ENCODE peak calls at places on chromosomes 16 and 17, in four cellular contexts. J, H, T and N are unnamed samples.

GRCh38 chr16:84878770-84879169 is 59.0 kb downstream of the CRISPLD2 start:
- DNase-seq in J (no peak), H (no peak), T (no peak), N (no peak)

GRCh38 chr16:54526916-54527315 is 240.3 kb upstream of the IRX3 start:
- DNase-seq in J (no peak), H (no peak), T (no peak), N (no peak)

GRCh38 chr17:17741346-17742023 is 60.2 kb downstream of the RAI1 start:
- DNase-seq in J (no peak), H (no peak), T (no peak), N (peak; percentile 44)

GRCh38 chr17:18118633-18118975 is 10.0 kb downstream of the MYO15A start:
- DNase-seq in J (no peak), H (no peak), T (no peak), N (no peak)

GRCh38 chr17:19464033-19465026 is 53.3 kb downstream of the RNF112 start:
- DNase-seq in J (no peak), H (no peak), T (no peak), N (no peak)

GRCh38 chr17:58809564-58809936 is 53.9 kb downstream of the PPM1E start:
- DNase-seq in J (no peak), H (no peak), T (no peak), N (no peak)

GRCh38 chr16:22898874-22899348 is 84.9 kb downstream of the HS3ST2 start:
- DNase-seq in J (peak; percentile 3), H (no peak), T (no peak), N (peak; percentile 34)

GRCh38 chr16:87002717-87003413 is 314.3 kb downstream of the C16orf95 start:
- DNase-seq in J (no peak), H (no peak), T (no peak), N (no peak)

GRCh38 chr17:33086041-33086440 is 94.4 kb downstream of the SPACA3 start:
- DNase-seq in J (no peak), H (no peak), T (no peak), N (no peak)

GRCh38 chr16:50591800-50592771 is 43.9 kb downstream of the NKD1 start:
- DNase-seq in J (no peak), H (peak; percentile 65), T (no peak), N (peak; percentile 92)

GRCh38 chr16:29877266-29877961 is 14.4 kb upstream of the CDIPT start:
- DNase-seq in J (peak; percentile 33), H (no peak), T (peak; percentile 16), N (peak; percentile 70)

GRCh38 chr17:75010683-75011406 is 1.6 kb upstream of the MRPL58 start:
- DNase-seq in J (no peak), H (no peak), T (no peak), N (no peak)

GRCh38 chr16:14527411-14528044 is 102.5 kb downstream of the PARN start:
- DNase-seq in J (no peak), H (no peak), T (no peak), N (peak; percentile 27)